ENCODE peak calls at places on chromosomes 2 and 18, in nine cellular contexts. Q is choroid plexus epithelial cell, Z is lung, P is hepatocyte, B is HFFc6, W is AG09309, R is astrocyte of the spinal cord, S is GM20000, J is brain microvascular endothelial cell. X is an unnamed sample.

GRCh38 chr2:197596751-197597150 is 78.6 kb downstream of the RFTN2 start:
- DNase-seq in Q (no peak), B (no peak), P (no peak), W (no peak), J (no peak), R (no peak), S (no peak), Z (no peak), X (no peak)

GRCh38 chr18:22836932-22837331 is 96.2 kb upstream of the RBBP8 start:
- DNase-seq in Q (no peak), W (no peak), S (no peak), Z (no peak), R (no peak), J (no peak), P (no peak), B (no peak), X (no peak)

GRCh38 chr2:140972724-140973123 is 1158.1 kb downstream of the LRP1B start:
- DNase-seq in J (no peak), Q (no peak), S (no peak), W (no peak), Z (no peak), R (no peak), B (no peak), P (no peak), X (no peak)

GRCh38 chr18:8930990-8931648 is 171.4 kb upstream of the NDUFV2 start:
- DNase-seq in P (no peak), S (peak), Z (no peak), Q (peak), W (no peak), R (no peak), J (peak), B (no peak), X (no peak)

GRCh38 chr2:85611705-85612587 is at the start of gene C2orf68:
- DNase-seq in Q (peak), B (peak), P (peak), J (peak), R (peak), Z (peak), W (no peak), S (peak), X (peak)

GRCh38 chr2:120118471-120118870 is 104.7 kb downstream of the TMEM185B start:
- DNase-seq in W (no peak), R (no peak), B (no peak), J (no peak), S (no peak), Q (no peak), P (no peak), Z (no peak), X (no peak)

GRCh38 chr18:79911009-79911870 is 40.2 kb downstream of the SLC66A2 start:
- DNase-seq in Q (no peak), J (no peak), Z (peak), B (no peak), S (no peak), R (no peak), W (no peak), P (peak), X (no peak)

GRCh38 chr2:39377226-39377939 is 59.7 kb downstream of the MAP4K3 start:
- DNase-seq in J (no peak), B (no peak), Q (peak), P (peak), R (no peak), Z (no peak), W (no peak), S (peak), X (no peak)

GRCh38 chr2:24986397-24986796 is 14.6 kb upstream of the DNAJC27 start:
- DNase-seq in J (no peak), Q (peak), B (no peak), S (no peak), Z (no peak), W (no peak), R (no peak), P (peak), X (no peak)

GRCh38 chr18:52499018-52499417 is 159.0 kb downstream of the DCC start:
- DNase-seq in Z (no peak), J (no peak), R (no peak), S (no peak), Q (no peak), P (peak), B (no peak), W (no peak), X (no peak)

GRCh38 chr18:55486936-55487335 is 101.1 kb downstream of the TCF4 start:
- DNase-seq in Q (no peak), W (no peak), J (no peak), R (no peak), S (no peak), Z (no peak), P (no peak), B (no peak), X (no peak)

GRCh38 chr2:138919336-138919735 is 139.1 kb upstream of the NXPH2 start:
- DNase-seq in Z (no peak), J (no peak), W (no peak), R (no peak), S (no peak), Q (peak), B (no peak), P (no peak), X (no peak)

GRCh38 chr2:240640939-240641338 is 15.7 kb downstream of the GPR35 start:
- DNase-seq in S (no peak), R (no peak), J (no peak), Z (no peak), P (peak), W (no peak), Q (peak), B (no peak), X (no peak)

GRCh38 chr2:26161926-26162325 is 11.0 kb upstream of the GAREM2 start:
- DNase-seq in R (no peak), Z (no peak), J (no peak), S (no peak), W (no peak), B (no peak), Q (no peak), P (no peak), X (no peak)

GRCh38 chr18:10169064-10169562 is 255.3 kb downstream of the VAPA start:
- DNase-seq in J (peak), Z (no peak), B (peak), P (no peak), Q (peak), S (no peak), W (no peak), R (peak), X (no peak)

GRCh38 chr18:54999016-54999415 is 39.8 kb upstream of the CCDC68 start:
- DNase-seq in Z (no peak), J (no peak), W (no peak), B (no peak), Q (no peak), R (no peak), S (no peak), P (no peak), X (no peak)

GRCh38 chr2:150677561-150677960 is 190.1 kb upstream of the RND3 start:
- DNase-seq in P (no peak), B (no peak), Z (no peak), R (no peak), S (no peak), Q (no peak), W (no peak), J (no peak), X (no peak)

GRCh38 chr2:150674283-150674682 is 186.8 kb upstream of the RND3 start:
- DNase-seq in W (peak), R (no peak), S (no peak), J (no peak), Q (no peak), Z (no peak), B (peak), P (no peak), X (no peak)

GRCh38 chr2:150679456-150680120 is 192.1 kb upstream of the RND3 start:
- DNase-seq in S (no peak), R (no peak), B (peak), J (peak), W (no peak), P (no peak), Q (peak), Z (no peak), X (no peak)

GRCh38 chr2:150675807-150676206 is 188.3 kb upstream of the RND3 start:
- DNase-seq in Z (no peak), S (no peak), B (no peak), J (no peak), Q (no peak), R (no peak), P (no peak), W (no peak), X (no peak)

DNA sequence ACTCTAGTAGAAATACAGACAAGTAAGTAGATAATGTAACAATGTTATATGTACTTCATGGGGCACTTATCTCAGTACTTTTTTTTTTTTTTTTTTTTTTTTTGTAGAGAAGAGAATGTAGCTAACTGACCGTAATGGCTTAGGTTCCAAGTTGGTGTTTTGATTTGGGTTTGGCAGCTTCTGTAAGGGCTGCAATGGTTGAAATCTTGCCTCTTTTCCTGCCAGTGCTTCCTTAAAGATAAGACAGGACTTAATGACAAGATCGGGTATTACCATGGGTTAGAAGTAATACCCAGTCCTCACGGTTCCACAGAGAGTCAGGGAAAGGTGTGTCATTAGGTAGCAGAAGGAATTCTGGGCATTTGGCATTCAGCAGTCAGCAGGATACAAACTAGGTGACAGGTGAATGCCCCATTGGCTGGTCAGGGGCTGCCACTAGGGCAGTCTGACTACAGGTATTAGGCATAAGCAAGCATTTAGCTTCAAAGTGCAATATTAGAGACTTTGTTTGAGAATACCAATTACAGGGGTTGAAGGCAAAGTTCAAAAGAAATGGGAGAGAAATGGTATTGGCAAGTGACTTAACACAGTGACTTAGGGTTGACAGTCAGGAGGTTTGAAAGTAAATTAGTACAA is 189.4 kb upstream of the RND3 start:
- DNase-seq in B (no peak), Z (no peak), S (no peak), Q (no peak), P (peak), W (no peak), R (no peak), J (no peak), X (no peak)
- TF ChIP-seq CTCF in B (no peak), Z (no peak), S (no peak), Q (no peak), P (no peak), W (no peak), R (no peak), J (no peak), X (no peak)

DNA sequence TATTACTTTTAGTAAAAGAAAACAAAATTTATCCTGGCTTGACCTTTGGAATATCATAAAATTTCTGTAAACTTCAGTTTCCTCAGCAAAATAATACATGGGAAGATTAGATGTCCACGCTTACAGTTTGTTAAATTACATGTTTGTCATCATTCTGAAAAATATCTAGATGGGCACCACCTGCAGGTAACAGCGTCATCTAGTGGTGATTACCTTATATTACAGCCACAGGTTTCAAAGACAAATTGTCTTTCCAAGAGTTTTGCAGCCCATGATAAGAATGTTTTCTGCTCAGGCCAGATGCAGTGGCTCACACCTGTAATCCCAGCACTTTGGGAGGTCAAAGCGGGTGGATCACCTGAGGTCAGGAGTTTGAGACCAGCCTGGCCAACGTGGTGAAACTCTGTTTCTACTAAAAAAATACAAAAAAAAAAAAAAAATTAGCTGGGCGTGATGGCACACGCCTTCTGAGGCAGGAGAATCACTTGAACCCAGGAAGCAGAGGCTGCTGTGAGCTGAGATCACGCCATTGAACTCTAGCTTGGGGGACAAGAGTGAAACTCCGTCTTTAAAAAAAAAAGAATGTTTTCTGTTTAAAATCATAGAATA is 96.3 kb upstream of the RASGRP3 start:
- DNase-seq in W (no peak), Z (no peak), Q (peak), P (no peak), S (no peak), B (no peak), R (no peak), J (no peak), X (no peak)
- TF ChIP-seq CTCF in W (peak), Z (no peak), Q (peak), P (peak), S (peak), B (peak), R (peak), J (peak), X (no peak)

GRCh38 chr2:1952582-1952981 is 208.3 kb upstream of the PXDN start:
- DNase-seq in J (no peak), Q (no peak), P (no peak), W (no peak), S (no peak), B (no peak), R (no peak), Z (no peak), X (no peak)
- TF ChIP-seq CTCF in J (no peak), Q (no peak), P (no peak), W (no peak), S (no peak), B (no peak), R (no peak), Z (no peak), X (no peak)

GRCh38 chr2:65031341-65032015 is 24.7 kb upstream of the CEP68 start:
- DNase-seq in W (no peak), Q (no peak), Z (no peak), R (no peak), J (no peak), B (no peak), S (no peak), P (no peak), X (no peak)

GRCh38 chr2:65032016-65032975 is 23.9 kb upstream of the CEP68 start:
- DNase-seq in Z (no peak), J (no peak), B (no peak), S (peak), R (no peak), W (no peak), Q (no peak), P (no peak), X (no peak)

GRCh38 chr2:65030933-65031332 is 25.3 kb upstream of the CEP68 start:
- DNase-seq in P (no peak), B (no peak), J (no peak), R (no peak), W (no peak), Q (no peak), Z (no peak), S (no peak), X (no peak)

GRCh38 chr2:65035544-65035943 is 20.7 kb upstream of the CEP68 start:
- DNase-seq in Q (no peak), R (no peak), B (no peak), J (no peak), W (no peak), S (no peak), Z (no peak), P (no peak), X (no peak)

GRCh38 chr2:65033178-65033577 is 23.0 kb upstream of the CEP68 start:
- DNase-seq in S (peak), J (no peak), Q (peak), R (no peak), W (no peak), Z (no peak), P (no peak), B (no peak), X (no peak)
- TF ChIP-seq CTCF in S (peak), J (no peak), Q (peak), R (no peak), W (peak), Z (no peak), P (peak), B (peak), X (no peak)

GRCh38 chr2:38375711-38376345 is 1.2 kb downstream of the ATL2 start:
- DNase-seq in B (no peak), Z (no peak), S (no peak), J (no peak), P (no peak), Q (peak), R (no peak), W (no peak), X (no peak)

GRCh38 chr2:38374978-38375377 is 2.1 kb downstream of the ATL2 start:
- DNase-seq in R (no peak), B (no peak), Z (peak), P (no peak), J (no peak), S (no peak), W (no peak), Q (peak), X (no peak)

GRCh38 chr2:38377501-38378258 is 607 bp upstream of the ATL2 start:
- DNase-seq in S (no peak), W (peak), Z (peak), P (peak), Q (peak), R (peak), B (peak), J (peak), X (peak)

GRCh38 chr2:38376346-38376682 is 759 bp downstream of the ATL2 start:
- DNase-seq in Q (peak), J (peak), R (peak), P (peak), B (peak), S (peak), Z (peak), W (no peak), X (no peak)

DNA sequence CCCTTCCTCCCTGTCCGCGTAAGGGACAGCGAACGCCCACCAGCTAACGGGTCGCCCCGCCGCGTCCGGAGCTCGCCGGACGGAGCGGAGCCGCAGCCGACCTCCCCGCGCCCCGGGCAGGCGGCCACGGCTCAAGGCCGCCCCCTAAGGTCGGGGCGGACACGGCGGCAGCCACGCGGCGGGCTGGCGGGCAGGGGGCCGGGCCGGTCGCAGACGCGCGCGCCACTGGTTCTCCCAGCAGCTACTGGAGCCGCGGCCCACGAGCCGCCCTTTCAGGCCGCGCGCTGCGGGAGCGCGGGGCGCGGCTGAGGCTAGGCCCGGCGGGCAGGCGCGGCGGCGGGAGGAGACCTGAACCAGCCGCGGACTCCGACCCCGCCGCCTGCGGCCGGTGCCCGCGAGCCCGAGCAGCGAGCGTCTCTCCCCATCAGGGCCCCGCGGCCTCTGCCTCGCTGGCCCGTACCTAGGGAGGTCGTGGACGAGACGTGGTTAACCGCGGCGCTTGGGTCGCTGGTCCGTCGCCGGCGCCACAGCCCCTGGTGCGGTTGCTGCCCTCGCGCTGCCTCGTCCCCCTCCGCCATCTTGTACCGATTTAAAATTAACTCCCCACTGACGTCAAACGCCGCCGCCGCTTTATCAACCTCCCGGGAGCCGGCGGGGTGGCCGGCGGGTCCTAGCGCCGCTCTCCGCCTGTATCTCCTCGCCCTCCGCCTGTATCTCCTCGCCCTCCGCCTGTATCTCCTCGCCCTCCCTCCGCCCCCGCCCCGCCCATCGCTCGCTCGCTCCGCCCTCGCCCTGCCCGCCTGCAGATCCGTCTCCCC is at the start of gene ATL2:
- DNase-seq in S (peak), R (peak), Q (peak), B (peak), P (peak), W (peak), J (peak), Z (peak), X (peak)
- TF ChIP-seq CTCF in S (peak), R (peak), Q (no peak), B (peak), P (peak), W (peak), J (peak), Z (peak), X (no peak)

GRCh38 chr2:14633031-14633430 is 514 bp downstream of the LRATD1 start:
- DNase-seq in B (no peak), W (no peak), R (no peak), Q (no peak), P (peak), J (no peak), S (no peak), Z (no peak), X (no peak)

GRCh38 chr2:14633451-14634211 is 1.1 kb downstream of the LRATD1 start:
- DNase-seq in W (no peak), B (no peak), S (peak), P (peak), Z (peak), R (no peak), J (no peak), Q (no peak), X (no peak)

GRCh38 chr2:14634885-14635871 is 2.7 kb downstream of the LRATD1 start:
- DNase-seq in B (peak), Z (peak), J (peak), R (peak), W (no peak), Q (peak), P (peak), S (peak), X (no peak)

GRCh38 chr2:14632133-14632936 is at the start of gene LRATD1:
- DNase-seq in P (peak), B (peak), Q (peak), J (peak), R (peak), S (no peak), Z (peak), W (no peak), X (no peak)

DNA sequence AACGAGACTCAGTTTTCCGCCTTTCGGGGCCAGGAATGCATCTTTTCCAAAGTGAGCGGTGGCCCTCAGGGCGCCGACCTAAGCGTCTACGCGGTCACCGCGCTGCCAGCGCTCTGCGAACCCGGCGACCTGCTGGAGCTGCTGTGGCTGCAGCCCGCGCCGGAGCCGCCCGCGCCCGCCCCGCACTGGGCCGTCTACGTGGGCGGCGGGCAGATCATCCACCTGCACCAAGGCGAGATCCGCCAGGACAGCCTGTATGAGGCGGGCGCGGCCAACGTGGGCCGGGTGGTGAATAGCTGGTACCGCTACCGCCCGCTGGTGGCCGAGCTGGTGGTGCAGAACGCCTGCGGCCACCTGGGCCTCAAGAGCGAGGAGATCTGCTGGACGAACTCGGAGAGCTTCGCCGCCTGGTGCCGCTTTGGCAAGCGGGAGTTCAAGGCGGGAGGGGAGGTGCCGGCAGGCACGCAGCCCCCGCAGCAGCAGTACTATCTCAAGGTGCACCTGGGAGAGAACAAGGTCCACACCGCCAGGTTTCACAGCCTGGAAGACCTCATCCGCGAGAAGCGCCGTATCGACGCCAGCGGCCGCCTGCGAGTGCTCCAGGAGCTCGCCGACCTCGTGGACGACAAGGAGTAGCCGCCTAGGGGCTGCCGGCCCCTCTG is 1.8 kb downstream of the LRATD1 start:
- DNase-seq in Q (peak), W (no peak), P (peak), J (peak), B (no peak), Z (peak), S (peak), R (peak), X (no peak)
- TF ChIP-seq CTCF in Q (peak), W (peak), P (peak), J (peak), B (peak), Z (peak), S (peak), R (peak), X (no peak)

DNA sequence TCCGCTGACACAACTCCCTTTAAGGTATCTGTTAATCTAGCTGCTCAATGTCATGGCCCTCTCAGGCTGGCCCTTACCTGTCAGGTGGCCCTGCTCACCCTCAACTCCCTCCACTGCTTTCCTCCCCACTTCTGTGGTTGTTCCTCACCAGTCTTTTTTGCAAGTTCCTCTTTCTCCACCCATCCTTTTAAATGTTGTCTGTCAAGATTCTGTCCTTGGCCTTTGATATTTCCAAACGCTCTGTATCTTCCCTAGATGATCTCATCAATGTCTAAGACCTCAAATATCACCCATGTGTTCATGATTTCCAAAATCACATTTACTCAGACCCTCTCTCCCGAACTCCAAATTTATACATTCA is 3.5 kb downstream of the PTPN2 start:
- DNase-seq in Z (no peak), W (no peak), S (no peak), R (no peak), P (no peak), B (no peak), J (no peak), Q (no peak), X (no peak)
- TF ChIP-seq CTCF in Z (no peak), W (no peak), S (no peak), R (no peak), P (no peak), B (no peak), J (no peak), Q (no peak), X (no peak)